ENCODE peak calls at places on chromosomes 7 and 10, in four cellular contexts. C is HT-29, X is neural progenitor cell, T is NCI-H1694 treated with DMSO at 0.1 percent for 48 hours. U is an unnamed sample.

GRCh38 chr10:73172867-73173266 is 4.9 kb downstream of the FAM149B1 start:
- DNase-seq in C (no peak), X (no peak), T (no peak), U (no peak)

GRCh38 chr7:992742-993607 is 10.0 kb downstream of the CYP2W1 start:
- DNase-seq in C (peak), X (peak), T (peak), U (peak)

GRCh38 chr7:132398253-132398913 is 177.9 kb downstream of the PLXNA4 start:
- DNase-seq in C (no peak), X (no peak), T (peak), U (no peak)

GRCh38 chr7:95794917-95795515 is 22.7 kb downstream of the DYNC1I1 start:
- DNase-seq in C (peak), X (peak), T (peak), U (peak)

GRCh38 chr10:3926268-3926667 is 141.3 kb upstream of the KLF6 start:
- DNase-seq in C (no peak), X (no peak), T (no peak), U (no peak)

GRCh38 chr10:104299031-104299904 is 30.3 kb downstream of the GSTO2 start:
- DNase-seq in C (no peak), X (no peak), T (no peak), U (no peak)

GRCh38 chr10:97069576-97070362 is 116.0 kb downstream of the SLIT1 start:
- DNase-seq in C (peak), X (no peak), T (no peak), U (no peak)

GRCh38 chr7:22854158-22855048 is 31.8 kb upstream of the TOMM7 start:
- DNase-seq in C (peak), X (peak), T (peak), U (peak)

U was measured in iPS-NIHi11.